ENCODE peak calls at places on chromosomes 6 and 20, in six cellular contexts. E is GM18507, B is H54, Z is psoas muscle, H is NCI-H748 treated with DMSO at 0.1 percent for 48 hours, J is cardiac muscle cell. X is an unnamed sample.

GRCh38 chr6:135159531-135159930 is 21.6 kb upstream of the MYB start:
- DNase-seq in E (no peak), B (no peak), Z (no peak), H (no peak), J (no peak), X (no peak)

GRCh38 chr6:154154389-154154967 is 115.4 kb downstream of the OPRM1 start:
- DNase-seq in E (no peak), B (no peak), Z (no peak), H (peak), J (peak), X (peak)

GRCh38 chr6:31740397-31741223 is 805 bp downstream of the MSH5 start:
- DNase-seq in E (no peak), B (no peak), Z (no peak), H (no peak), J (no peak), X (no peak)

GRCh38 chr6:116881236-116881635 is 4.2 kb downstream of the RFX6 start:
- DNase-seq in E (no peak), B (no peak), Z (no peak), H (no peak), J (no peak), X (no peak)

GRCh38 chr20:4091332-4092135 is 76.2 kb upstream of the RNF24 start:
- DNase-seq in E (no peak), B (no peak), Z (peak), H (peak), J (peak), X (peak)

GRCh38 chr6:97394160-97394748 is 111.2 kb upstream of the MMS22L start:
- DNase-seq in E (peak), B (peak), Z (no peak), H (peak), J (peak), X (peak)

GRCh38 chr20:45506927-45507820 is 8.2 kb downstream of the SPINT3 start:
- DNase-seq in E (no peak), B (no peak), Z (no peak), H (no peak), J (no peak), X (no peak)

GRCh38 chr6:109255946-109256628 is 126.2 kb downstream of the CD164 start:
- DNase-seq in E (no peak), B (no peak), Z (no peak), H (peak), J (peak), X (no peak)

GRCh38 chr6:169619650-169620049 is 82.2 kb downstream of the WDR27 start:
- DNase-seq in E (no peak), B (no peak), Z (no peak), H (no peak), J (peak), X (no peak)

GRCh38 chr20:1800777-1801176 is 94.4 kb upstream of the SIRPA start:
- DNase-seq in E (no peak), B (no peak), Z (no peak), H (peak), J (peak), X (no peak)

GRCh38 chr20:45087814-45088213 is 13.1 kb downstream of the KCNS1 start:
- DNase-seq in E (no peak), B (no peak), Z (no peak), H (no peak), J (peak), X (no peak)

GRCh38 chr6:46443623-46444022 is 47.6 kb downstream of the RCAN2 start:
- DNase-seq in E (no peak), B (no peak), Z (no peak), H (no peak), J (no peak), X (no peak)

GRCh38 chr6:20403766-20404640 is 2.3 kb downstream of the E2F3 start:
- DNase-seq in E (no peak), B (peak), Z (peak), H (peak), J (peak), X (peak)

GRCh38 chr6:1312444-1313363 is 806 bp downstream of the FOXQ1 start:
- DNase-seq in E (no peak), B (no peak), Z (no peak), H (peak), J (no peak), X (no peak)

GRCh38 chr6:170366248-170366960 is 59.8 kb downstream of the FAM120B start:
- DNase-seq in E (no peak), B (no peak), Z (no peak), H (no peak), J (no peak), X (no peak)

GRCh38 chr20:15700147-15700765 is 873.0 kb downstream of the KIF16B start:
- DNase-seq in E (no peak), B (no peak), Z (no peak), H (no peak), J (no peak), X (no peak)

GRCh38 chr6:7110092-7110792 is 2.5 kb downstream of the RREB1 start:
- DNase-seq in E (no peak), B (no peak), Z (no peak), H (no peak), J (no peak), X (no peak)

GRCh38 chr6:88868559-88868860 is 94.9 kb downstream of the RNGTT start:
- DNase-seq in E (no peak), B (no peak), Z (no peak), H (no peak), J (no peak), X (no peak)

GRCh38 chr20:57145089-57145631 is 121.3 kb downstream of the BMP7 start:
- DNase-seq in E (no peak), B (no peak), Z (no peak), H (no peak), J (no peak), X (no peak)

GRCh38 chr6:52595796-52596130 is 18.9 kb upstream of the TRAM2 start:
- DNase-seq in E (peak), B (no peak), Z (no peak), H (no peak), J (no peak), X (no peak)

GRCh38 chr6:15444881-15445280 is 199.0 kb downstream of the JARID2 start:
- DNase-seq in E (no peak), B (no peak), Z (no peak), H (peak), J (no peak), X (no peak)

GRCh38 chr20:24403410-24403809 is 66.0 kb upstream of the SYNDIG1 start:
- DNase-seq in E (no peak), B (no peak), Z (no peak), H (no peak), J (no peak), X (no peak)

GRCh38 chr6:157244175-157244574 is 79.1 kb downstream of the TMEM242 start:
- DNase-seq in E (no peak), B (no peak), Z (no peak), H (no peak), J (peak), X (no peak)

GRCh38 chr6:166955121-166955864 is 1.1 kb downstream of the RNASET2 start:
- DNase-seq in E (no peak), B (no peak), Z (peak), H (no peak), J (no peak), X (no peak)

GRCh38 chr6:118912646-118913045 is 18.7 kb downstream of the ASF1A start:
- DNase-seq in E (no peak), B (no peak), Z (no peak), H (peak), J (no peak), X (no peak)

GRCh38 chr6:108650781-108651180 is 90.1 kb downstream of the FOXO3 start:
- DNase-seq in E (no peak), B (no peak), Z (no peak), H (no peak), J (peak), X (no peak)

GRCh38 chr6:28985396-28986164 is 19.5 kb downstream of the ZNF311 start:
- DNase-seq in E (no peak), B (peak), Z (peak), H (peak), J (peak), X (peak)

GRCh38 chr6:132713355-132714134 is at the start of gene VNN1:
- DNase-seq in E (no peak), B (no peak), Z (no peak), H (no peak), J (no peak), X (no peak)

GRCh38 chr6:49054311-49054710 is 408.7 kb downstream of the MMUT start:
- DNase-seq in E (no peak), B (no peak), Z (no peak), H (no peak), J (no peak), X (no peak)

GRCh38 chr6:37546141-37546871 is 46.6 kb upstream of the CCDC167 start:
- DNase-seq in E (no peak), B (no peak), Z (no peak), H (no peak), J (no peak), X (no peak)

GRCh38 chr20:48102821-48103635 is 317.7 kb upstream of the SULF2 start:
- DNase-seq in E (no peak), B (no peak), Z (no peak), H (no peak), J (peak), X (no peak)

GRCh38 chr20:48056218-48056617 is 270.9 kb upstream of the SULF2 start:
- DNase-seq in E (no peak), B (peak), Z (no peak), H (no peak), J (no peak), X (no peak)

GRCh38 chr6:159044899-159045727 is at the start of gene TAGAP:
- DNase-seq in E (peak), B (no peak), Z (peak), H (no peak), J (no peak), X (peak)

GRCh38 chr6:139748353-139749146 is 374.1 kb upstream of the CITED2 start:
- DNase-seq in E (no peak), B (no peak), Z (no peak), H (no peak), J (peak), X (no peak)

GRCh38 chr6:42452171-42453026 is 673 bp upstream of the TRERF1 start:
- DNase-seq in E (no peak), B (peak), Z (peak), H (peak), J (peak), X (peak)

GRCh38 chr6:70735513-70735912 is 67.8 kb downstream of the SMAP1 start:
- DNase-seq in E (no peak), B (no peak), Z (no peak), H (no peak), J (no peak), X (no peak)

X was measured in SJSA1.